ENCODE peak calls at places on chromosomes 1 and 21, in nine cellular contexts. D is stimulated activated CD4-positive, alpha-beta T cell treated with anti-CD3 and anti-CD28 coated beads, TNF-alpha, amount 100 ng/mL, for 4 hours; U is OCI-LY7; J is caudate nucleus; K is occipital lobe; M is GM23338; E is NCI-H510A treated with DMSO at 0.1 percent for 48 hours; B is H4; H is COLO829. I is an unnamed sample.
A peak's percentile ranks its signal among the peaks of the same experiment; 100 is the strongest.

GRCh38 chr1:47848985-47849610 is 148.1 kb downstream of the TRABD2B start:
- DNase-seq in K (no peak), U (no peak), H (no peak), D (no peak), E (no peak), B (no peak), J (no peak), M (no peak), I (no peak)

GRCh38 chr1:87074001-87074795 is 159.8 kb downstream of the HS2ST1 start:
- DNase-seq in K (no peak), E (no peak), D (no peak), M (no peak), U (no peak), H (no peak), J (no peak), B (no peak), I (no peak)

GRCh38 chr1:88504601-88505000 is 179.5 kb upstream of the PKN2 start:
- DNase-seq in K (no peak), M (no peak), D (no peak), J (no peak), E (no peak), U (no peak), H (no peak), B (no peak), I (no peak)

GRCh38 chr1:50705041-50705440 is 255.0 kb downstream of the FAF1 start:
- DNase-seq in J (no peak), H (no peak), E (no peak), K (no peak), B (no peak), U (no peak), D (no peak), M (no peak), I (peak; percentile 81)

GRCh38 chr1:197152662-197153061 is 6.2 kb upstream of the ASPM start:
- DNase-seq in U (no peak), H (no peak), D (no peak), E (no peak), B (no peak), K (no peak), M (no peak), J (no peak), I (no peak)

GRCh38 chr1:150006881-150007401 is 3.6 kb downstream of the OTUD7B start:
- DNase-seq in K (no peak), U (no peak), E (no peak), B (no peak), D (no peak), J (no peak), H (peak; percentile 79), M (no peak), I (no peak)

GRCh38 chr1:18618546-18619466 is 11.8 kb upstream of the PAX7 start:
- DNase-seq in M (no peak), B (peak; percentile 65), E (no peak), U (no peak), J (no peak), D (no peak), K (no peak), H (peak; percentile 42), I (no peak)

GRCh38 chr1:162690672-162691434 is 58.6 kb downstream of the DDR2 start:
- DNase-seq in H (peak; percentile 90), M (peak; percentile 53), E (no peak), J (no peak), U (no peak), K (no peak), B (peak; percentile 72), D (no peak), I (peak; percentile 44)

GRCh38 chr1:15065736-15066135 is 87.8 kb upstream of the TMEM51 start:
- DNase-seq in E (no peak), J (no peak), B (no peak), K (no peak), M (no peak), D (no peak), H (no peak), U (no peak), I (no peak)

GRCh38 chr1:2604854-2605753 is 18.5 kb downstream of the PRXL2B start:
- DNase-seq in J (no peak), K (no peak), M (no peak), U (no peak), H (no peak), E (no peak), D (no peak), B (no peak), I (no peak)

GRCh38 chr1:25569599-25570458 is 26.4 kb downstream of the LDLRAP1 start:
- DNase-seq in J (no peak), H (peak; percentile 81), E (peak; percentile 52), B (no peak), K (no peak), D (no peak), M (no peak), U (peak; percentile 33), I (no peak)

GRCh38 chr1:151989131-151989868 is 4.4 kb downstream of the S100A10 start:
- DNase-seq in E (no peak), D (no peak), H (no peak), M (no peak), K (no peak), U (no peak), B (peak; percentile 71), J (no peak), I (no peak)

GRCh38 chr1:1779691-1780597 is 1.7 kb upstream of the NADK start:
- DNase-seq in D (no peak), K (no peak), B (no peak), J (peak; percentile 37), U (peak; percentile 90), H (no peak), E (peak; percentile 58), M (peak; percentile 86), I (no peak)

GRCh38 chr21:38337793-38338192 is 81.0 kb downstream of the KCNJ15 start:
- DNase-seq in E (no peak), D (no peak), B (no peak), J (no peak), K (no peak), H (no peak), M (no peak), U (no peak), I (no peak)